ENCODE peak calls at places on chromosomes 6 and 20, in six cellular contexts. P, O, H, G, B and Q are unnamed samples.

GRCh38 chr6:163438940-163439335 is 24.4 kb downstream of the QKI start:
- DNase-seq in P (no peak), O (peak; percentile 25), H (no peak), G (peak; percentile 75), B (peak; percentile 51), Q (peak; percentile 32)

GRCh38 chr20:10508468-10509251 is 73.6 kb downstream of the SLX4IP start:
- DNase-seq in P (peak; percentile 46), O (no peak), H (no peak), G (peak; percentile 34), B (no peak), Q (no peak)

GRCh38 chr6:91600561-91600960 is 1013.7 kb upstream of the MAP3K7 start:
- DNase-seq in P (no peak), O (no peak), H (no peak), G (no peak), B (no peak), Q (no peak)

GRCh38 chr6:39091163-39091562 is 23.8 kb downstream of the SAYSD1 start:
- DNase-seq in P (no peak), O (no peak), H (no peak), G (no peak), B (no peak), Q (no peak)

GRCh38 chr20:50845566-50846211 is 50.8 kb downstream of the BCAS4 start:
- DNase-seq in P (no peak), O (no peak), H (no peak), G (no peak), B (no peak), Q (no peak)

GRCh38 chr6:37140145-37140544 is 29.8 kb upstream of the PIM1 start:
- DNase-seq in P (no peak), O (no peak), H (no peak), G (no peak), B (no peak), Q (no peak)

GRCh38 chr20:1389703-1390385 is 3.0 kb downstream of the FKBP1A start:
- DNase-seq in P (no peak), O (no peak), H (no peak), G (no peak), B (no peak), Q (no peak)

GRCh38 chr6:126804255-126805064 is 314.0 kb upstream of the RSPO3 start:
- DNase-seq in P (peak; percentile 5), O (no peak), H (peak; percentile 59), G (peak; percentile 6), B (peak; percentile 40), Q (no peak)

GRCh38 chr6:43494321-43494720 is 15.8 kb downstream of the LRRC73 start:
- DNase-seq in P (no peak), O (no peak), H (no peak), G (peak; percentile 63), B (no peak), Q (no peak)